ENCODE peak calls at places on chromosomes 16 and 17, in ten cellular contexts. P is NCI-H1105 treated with DMSO at 0.1 percent for 48 hours; O is fibroblast of the aortic adventitia; B is CD8-positive, alpha-beta memory T cell; I is stimulated activated CD8-positive, alpha-beta memory T cell treated with anti-CD3 and anti-CD28 coated beads, Interleukin-2, amount 100 ng/mL, for 48 hours; C is AG09319; Z is erythroblast; H is IMR-90; W is fibroblast of lung; L is activated CD4-positive, alpha-beta T cell treated with anti-CD3 and anti-CD28 coated beads for 36 hours. A is an unnamed sample.

GRCh38 chr17:54900457-54901229 is at the start of gene TOM1L1:
- DNase-seq in P (peak), O (peak), B (no peak), I (peak), C (no peak), Z (peak), H (peak), W (peak), L (peak), A (no peak)

GRCh38 chr17:81928497-81929252 is 1.1 kb upstream of the MAFG start:
- DNase-seq in P (no peak), O (no peak), B (no peak), I (no peak), C (no peak), Z (peak), H (no peak), W (no peak), L (no peak), A (no peak)

GRCh38 chr16:84925092-84925772 is 86.1 kb downstream of the ZDHHC7 start:
- DNase-seq in P (peak), O (peak), B (peak), I (peak), C (no peak), Z (peak), H (no peak), W (no peak), L (peak), A (peak)

GRCh38 chr17:31570231-31570630 is 178.8 kb downstream of the RAB11FIP4 start:
- DNase-seq in P (no peak), O (no peak), B (no peak), I (no peak), C (no peak), Z (no peak), H (no peak), W (no peak), L (no peak), A (no peak)

GRCh38 chr16:69119536-69119935 is 12.9 kb downstream of the CHTF8 start:
- DNase-seq in P (no peak), O (no peak), B (no peak), I (no peak), C (no peak), Z (no peak), H (no peak), W (no peak), L (no peak), A (no peak)

GRCh38 chr17:49548506-49549310 is 27.0 kb upstream of the NXPH3 start:
- DNase-seq in P (peak), O (peak), B (no peak), I (no peak), C (no peak), Z (peak), H (peak), W (peak), L (peak), A (no peak)

GRCh38 chr17:4465786-4466185 is 32.0 kb downstream of the SPNS3 start:
- DNase-seq in P (no peak), O (no peak), B (no peak), I (no peak), C (no peak), Z (no peak), H (no peak), W (no peak), L (no peak), A (no peak)

GRCh38 chr17:732788-733720 is 658 bp downstream of the TLCD3A start:
- DNase-seq in P (no peak), O (peak), B (peak), I (no peak), C (no peak), Z (peak), H (peak), W (peak), L (peak), A (no peak)

GRCh38 chr16:57276596-57276995 is 7.9 kb downstream of the PLLP start:
- DNase-seq in P (no peak), O (peak), B (no peak), I (no peak), C (no peak), Z (no peak), H (no peak), W (no peak), L (no peak), A (no peak)

GRCh38 chr17:76086384-76086783 is 7.4 kb downstream of the ZACN start:
- DNase-seq in P (no peak), O (no peak), B (no peak), I (no peak), C (no peak), Z (no peak), H (no peak), W (no peak), L (no peak), A (no peak)

GRCh38 chr16:3578121-3578520 is 918 bp upstream of the NLRC3 start:
- DNase-seq in P (no peak), O (no peak), B (peak), I (no peak), C (no peak), Z (no peak), H (no peak), W (no peak), L (peak), A (peak)

GRCh38 chr17:79795795-79796569 is 895 bp downstream of the CBX8 start:
- DNase-seq in P (no peak), O (peak), B (no peak), I (no peak), C (no peak), Z (no peak), H (no peak), W (no peak), L (no peak), A (no peak)

GRCh38 chr17:45428050-45428953 is 4.4 kb downstream of the ARHGAP27 start:
- DNase-seq in P (peak), O (peak), B (peak), I (peak), C (no peak), Z (peak), H (peak), W (peak), L (peak), A (peak)

GRCh38 chr17:2053380-2054261 is 1.3 kb upstream of the HIC1 start:
- DNase-seq in P (peak), O (peak), B (peak), I (peak), C (no peak), Z (peak), H (peak), W (peak), L (peak), A (peak)

A was measured in effector CD4-positive, alpha-beta T cell.